ENCODE peak calls at places on chromosomes 6 and 20, in four cellular contexts. X is SK-N-SH, W is K562, M is H1. H is an unnamed sample.

GRCh38 chr6:124298682-124299081 is 495.0 kb downstream of the NKAIN2 start:
- DNase-seq in X (no peak), M (no peak), W (no peak), H (no peak)

GRCh38 chr6:21918081-21918480 is 324.5 kb downstream of the SOX4 start:
- DNase-seq in X (no peak), M (no peak), W (no peak), H (no peak)

GRCh38 chr6:56440551-56440981 is 193.2 kb upstream of the COL21A1 start:
- DNase-seq in W (peak), M (no peak), X (no peak), H (no peak)

GRCh38 chr6:130843575-130844320 is 16.5 kb downstream of the SMLR1 start:
- DNase-seq in M (no peak), X (peak), W (peak), H (peak)

GRCh38 chr6:14876778-14877613 is 368.9 kb upstream of the JARID2 start:
- DNase-seq in M (no peak), W (no peak), X (no peak), H (peak)

GRCh38 chr6:5679696-5680494 is 326.8 kb downstream of the NRN1 start:
- DNase-seq in X (no peak), W (no peak), M (no peak), H (no peak)

GRCh38 chr6:84639396-84639795 is 125.0 kb downstream of the TBX18 start:
- DNase-seq in W (no peak), X (no peak), M (no peak), H (no peak)

GRCh38 chr6:72032056-72032455 is 145.7 kb downstream of the RIMS1 start:
- DNase-seq in M (no peak), W (no peak), X (no peak), H (no peak)

GRCh38 chr6:43774776-43775583 is 5.0 kb downstream of the VEGFA start:
- DNase-seq in M (no peak), W (peak), X (peak), H (no peak)

GRCh38 chr20:19824861-19825260 is 66.8 kb downstream of the RIN2 start:
- DNase-seq in M (no peak), W (no peak), X (no peak), H (no peak)

GRCh38 chr6:44253307-44254101 is 3.8 kb downstream of the SLC35B2 start:
- DNase-seq in M (no peak), X (no peak), W (peak), H (no peak)

GRCh38 chr20:3818155-3819151 is 1.9 kb upstream of the AP5S1 start:
- DNase-seq in X (peak), M (no peak), W (peak), H (no peak)

GRCh38 chr6:14146459-14147096 is 29.0 kb downstream of the CD83 start:
- DNase-seq in M (no peak), W (no peak), X (no peak), H (no peak)

GRCh38 chr6:5325173-5325572 is 63.9 kb downstream of the FARS2 start:
- DNase-seq in X (no peak), W (no peak), M (no peak), H (no peak)

GRCh38 chr6:166167801-166168615 is at the start of gene TBXT:
- DNase-seq in X (no peak), W (no peak), M (peak), H (peak)

GRCh38 chr6:41625442-41625841 is 12.8 kb upstream of the MDFI start:
- DNase-seq in X (no peak), W (no peak), M (no peak), H (no peak)

GRCh38 chr6:80767808-80768207 is 661.3 kb downstream of the BCKDHB start:
- DNase-seq in W (no peak), X (no peak), M (no peak), H (no peak)

GRCh38 chr6:103908898-103909297 is 950.8 kb downstream of the HACE1 start:
- DNase-seq in W (no peak), X (no peak), M (no peak), H (no peak)

GRCh38 chr20:16265334-16265733 is 307.9 kb downstream of the KIF16B start:
- DNase-seq in X (no peak), M (no peak), W (no peak), H (no peak)

GRCh38 chr6:100035873-100036653 is 42.0 kb upstream of the MCHR2 start:
- DNase-seq in W (no peak), M (no peak), X (no peak), H (no peak)

GRCh38 chr6:29641430-29642213 is 8.6 kb upstream of the GABBR1 start:
- DNase-seq in W (peak), X (no peak), M (no peak), H (no peak)

GRCh38 chr6:3212261-3212660 is 15.2 kb downstream of the TUBB2B start:
- DNase-seq in W (no peak), M (no peak), X (no peak), H (no peak)

GRCh38 chr6:10451828-10452509 is 37.1 kb upstream of the TFAP2A start:
- DNase-seq in M (no peak), W (no peak), X (no peak), H (no peak)

GRCh38 chr6:69790629-69791028 is 6.2 kb downstream of the LMBRD1 start:
- DNase-seq in W (no peak), M (no peak), X (no peak), H (no peak)

GRCh38 chr20:48903705-48904104 is 17.8 kb upstream of the ARFGEF2 start:
- DNase-seq in W (no peak), M (no peak), X (no peak), H (no peak)
- TF ChIP-seq NRF1 in W (no peak), M (no peak), X (no peak), H (no peak)

GRCh38 chr6:116779569-116780164 is 14.1 kb upstream of the FAM162B start:
- DNase-seq in W (peak), M (no peak), X (peak), H (no peak)

GRCh38 chr6:116783852-116784251 is 18.3 kb upstream of the FAM162B start:
- DNase-seq in M (no peak), W (no peak), X (no peak), H (no peak)
- TF ChIP-seq NRF1 in M (no peak), W (no peak), X (no peak), H (no peak)

GRCh38 chr6:76789580-76789979 is 673.7 kb downstream of the HTR1B start:
- DNase-seq in W (no peak), M (no peak), X (no peak), H (no peak)

GRCh38 chr6:76788154-76788553 is 675.1 kb downstream of the HTR1B start:
- DNase-seq in M (no peak), X (no peak), W (no peak), H (no peak)

GRCh38 chr6:76790045-76790796 is 673.1 kb downstream of the HTR1B start:
- DNase-seq in W (no peak), M (no peak), X (no peak), H (no peak)

GRCh38 chr6:76790881-76791280 is 672.4 kb downstream of the HTR1B start:
- DNase-seq in M (no peak), W (no peak), X (no peak), H (no peak)

GRCh38 chr6:76792394-76792793 is 670.9 kb downstream of the HTR1B start:
- DNase-seq in X (no peak), W (no peak), M (no peak), H (no peak)
- TF ChIP-seq NRF1 in X (no peak), W (no peak), M (no peak), H (no peak)

DNA sequence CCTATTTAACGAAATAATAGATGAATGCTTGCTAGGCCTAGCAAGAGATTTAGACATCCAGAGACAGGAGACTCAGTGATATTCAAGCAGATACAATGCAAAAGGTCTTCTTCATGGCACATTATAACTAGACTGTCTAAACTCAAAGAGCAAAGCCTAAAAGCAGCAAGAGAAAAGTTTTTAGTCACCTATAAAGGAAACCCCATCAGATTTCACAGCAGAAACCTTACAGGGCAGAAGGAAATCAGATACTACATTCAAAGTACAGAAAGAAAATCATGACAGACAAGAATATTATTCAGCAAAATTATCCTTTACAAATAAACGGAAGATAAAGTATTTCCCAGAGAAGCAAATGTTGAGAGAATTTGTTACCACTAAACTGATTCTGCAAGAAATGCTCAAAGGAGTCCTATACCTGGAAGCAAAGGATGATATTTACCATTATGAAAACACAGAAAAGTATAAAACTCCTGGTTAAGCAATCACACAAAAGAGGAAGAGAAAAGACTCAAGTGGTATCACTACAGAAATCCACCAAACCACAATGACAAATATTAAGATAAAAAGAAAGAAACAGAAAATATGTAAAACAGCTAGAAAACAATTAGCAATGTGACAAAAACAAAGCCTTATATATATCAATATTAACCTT is 333.7 kb downstream of the MEI4 start:
- DNase-seq in W (no peak), M (no peak), X (no peak), H (no peak)
- TF ChIP-seq NRF1 in W (no peak), M (no peak), X (no peak), H (no peak)

GRCh38 chr20:33251496-33251895 is 15.7 kb downstream of the BPIFA1 start:
- DNase-seq in M (no peak), W (no peak), X (no peak), H (no peak)
- TF ChIP-seq NRF1 in M (no peak), W (no peak), X (no peak), H (no peak)

DNA sequence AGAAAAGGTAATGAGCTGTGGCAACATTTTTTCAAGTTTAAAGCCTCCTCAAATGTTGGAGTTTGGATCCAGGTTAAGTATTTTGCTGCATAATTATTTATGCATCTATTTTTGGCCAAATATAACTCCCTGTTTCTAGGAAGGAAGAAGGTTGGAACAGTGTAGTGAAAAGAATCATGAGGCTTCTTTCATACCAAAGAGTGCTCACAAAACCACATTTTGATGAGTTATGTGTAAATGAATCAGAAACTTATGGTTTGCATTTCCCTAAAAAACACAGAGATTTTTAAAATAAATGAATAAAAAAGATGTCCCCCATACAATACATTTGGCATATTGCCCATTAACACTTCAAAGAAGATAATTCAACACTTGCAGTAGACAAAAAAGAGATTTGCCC is 246.9 kb upstream of the PRDM1 start:
- DNase-seq in M (no peak), W (no peak), X (no peak), H (no peak)
- TF ChIP-seq NRF1 in M (no peak), W (no peak), X (no peak), H (no peak)